ENCODE peak calls at places on chromosomes 13 and 19, in seven cellular contexts. A, I, V, H, T, D and U are unnamed samples.

GRCh38 chr19:6767357-6768235 is at the start of gene SH2D3A:
- DNase-seq in A (peak; percentile 47), I (peak; percentile 56), V (peak; percentile 95), H (peak; percentile 96), T (peak; percentile 96), D (peak; percentile 42), U (peak; percentile 90)

GRCh38 chr13:74895042-74895811 is 586.7 kb downstream of the TBC1D4 start:
- DNase-seq in A (no peak), I (no peak), V (no peak), H (no peak), T (no peak), D (no peak), U (no peak)

GRCh38 chr13:112074139-112074710 is 7.3 kb downstream of the SOX1 start:
- DNase-seq in A (no peak), I (no peak), V (no peak), H (no peak), T (no peak), D (no peak), U (no peak)

GRCh38 chr19:30888937-30889336 is 460.3 kb downstream of the TSHZ3 start:
- DNase-seq in A (no peak), I (no peak), V (no peak), H (no peak), T (no peak), D (no peak), U (no peak)

GRCh38 chr19:4597975-4598671 is 38.6 kb upstream of the SEMA6B start:
- DNase-seq in A (no peak), I (peak; percentile 53), V (peak; percentile 37), H (no peak), T (peak; percentile 40), D (no peak), U (no peak)

GRCh38 chr13:98280176-98280510 is 103.1 kb upstream of the RNF113B start:
- DNase-seq in A (no peak), I (no peak), V (no peak), H (no peak), T (no peak), D (no peak), U (no peak)

GRCh38 chr13:35903075-35903474 is 228.1 kb downstream of the DCLK1 start:
- DNase-seq in A (no peak), I (no peak), V (no peak), H (no peak), T (no peak), D (no peak), U (no peak)

GRCh38 chr19:50875795-50876422 is 2.7 kb downstream of the KLK2 start:
- DNase-seq in A (no peak), I (no peak), V (no peak), H (no peak), T (no peak), D (no peak), U (no peak)

GRCh38 chr13:45601680-45602079 is 13.9 kb downstream of the ERICH6B start:
- DNase-seq in A (no peak), I (no peak), V (no peak), H (no peak), T (no peak), D (no peak), U (no peak)

GRCh38 chr19:5913739-5914357 is at the start of gene CAPS:
- DNase-seq in A (peak; percentile 56), I (peak; percentile 72), V (peak; percentile 85), H (no peak), T (peak; percentile 82), D (peak; percentile 54), U (peak; percentile 50)

GRCh38 chr19:2827840-2828489 is 8.3 kb downstream of the ZNF554 start:
- DNase-seq in A (no peak), I (no peak), V (no peak), H (no peak), T (no peak), D (no peak), U (no peak)

GRCh38 chr19:49696115-49696514 is 5.2 kb downstream of the CPT1C start:
- DNase-seq in A (no peak), I (no peak), V (no peak), H (no peak), T (no peak), D (no peak), U (no peak)

GRCh38 chr13:47039106-47039505 is 142.3 kb upstream of the HTR2A start:
- DNase-seq in A (no peak), I (peak; percentile 70), V (no peak), H (no peak), T (no peak), D (no peak), U (peak; percentile 86)

DNA sequence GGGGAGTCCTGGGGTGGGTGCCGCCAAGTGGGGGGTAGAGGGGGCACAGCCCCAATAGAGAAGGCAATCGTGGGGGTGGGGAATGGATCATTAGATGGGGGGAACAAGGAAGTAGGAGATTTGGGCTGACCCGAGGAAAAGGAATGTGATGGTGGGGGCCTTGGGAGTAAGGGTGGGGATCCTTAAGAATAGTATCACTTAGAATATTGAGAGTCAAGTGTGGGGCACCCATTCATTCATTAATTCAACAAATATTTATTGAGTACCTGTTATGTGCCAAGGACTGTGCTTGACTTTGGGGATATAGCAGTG is 641 bp downstream of the PPP5C start:
- DNase-seq in A (no peak), I (no peak), V (no peak), H (no peak), T (no peak), D (no peak), U (no peak)
- TF ChIP-seq CTCF in A (no peak), I (no peak), V (no peak), H (no peak), T (no peak), D (no peak), U (no peak)

GRCh38 chr19:40413291-40413994 is at the start of gene PRX:
- DNase-seq in A (no peak), I (no peak), V (no peak), H (no peak), T (no peak), D (no peak), U (no peak)
- H3K27ac ChIP-seq in A (peak within 1 kb of the TSS; percentile 92), I (no peak within 1 kb of the TSS), V (no peak within 1 kb of the TSS), H (no peak within 1 kb of the TSS), T (no peak within 1 kb of the TSS), D (peak within 1 kb of the TSS; percentile 82), U (no peak within 1 kb of the TSS)

GRCh38 chr19:16591803-16592556 is 19.8 kb upstream of the SLC35E1 start:
- DNase-seq in A (no peak), I (no peak), V (no peak), H (no peak), T (no peak), D (no peak), U (peak; percentile 35)

GRCh38 chr19:16594681-16595091 is 22.5 kb upstream of the SLC35E1 start:
- DNase-seq in A (no peak), I (no peak), V (no peak), H (no peak), T (no peak), D (no peak), U (no peak)

GRCh38 chr19:16595097-16595496 is 22.9 kb upstream of the SLC35E1 start:
- DNase-seq in A (no peak), I (no peak), V (no peak), H (no peak), T (no peak), D (no peak), U (no peak)

GRCh38 chr19:16593181-16593580 is 21.0 kb upstream of the SLC35E1 start:
- DNase-seq in A (no peak), I (no peak), V (no peak), H (no peak), T (no peak), D (no peak), U (no peak)

DNA sequence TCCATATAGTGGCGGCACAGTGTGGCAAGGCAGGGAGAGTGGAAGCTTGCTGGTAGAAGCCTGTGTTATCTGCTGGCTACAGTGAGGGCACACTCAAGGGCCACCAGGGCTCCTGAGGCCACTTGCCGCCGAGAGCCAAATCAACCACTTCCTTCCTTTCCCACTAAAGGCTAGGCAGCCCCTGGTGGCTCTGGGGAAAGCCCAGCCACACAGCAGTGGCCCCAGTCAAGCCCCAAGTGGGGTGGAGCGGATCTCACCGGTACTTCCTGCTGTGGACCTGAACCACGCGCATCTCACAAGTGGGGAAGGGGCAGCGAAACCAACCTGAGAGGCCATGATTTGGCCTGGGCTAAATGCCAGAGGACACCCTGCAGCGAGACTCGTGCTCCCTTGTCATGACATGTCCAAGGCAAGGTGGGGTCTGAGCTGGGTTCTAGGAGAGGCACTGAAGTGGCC is 21.9 kb upstream of the SLC35E1 start:
- DNase-seq in A (no peak), I (no peak), V (no peak), H (no peak), T (no peak), D (no peak), U (no peak)
- H3K4me1 ChIP-seq in A (peaks cover 65% of the 10 kb centered on the region), I (peaks cover 23% of the 10 kb centered on the region), V (peaks cover 26% of the 10 kb centered on the region), H (peaks cover 6% of the 10 kb centered on the region), T (peaks cover 6% of the 10 kb centered on the region), D (peaks cover 19% of the 10 kb centered on the region), U (peaks cover 8% of the 10 kb centered on the region)

GRCh38 chr19:8233370-8233769 is 24.2 kb downstream of the CERS4 start:
- DNase-seq in A (no peak), I (no peak), V (no peak), H (no peak), T (no peak), D (no peak), U (no peak)
- TF ChIP-seq CTCF in A (no peak), I (no peak), V (no peak), H (no peak), T (no peak), D (no peak), U (no peak)

GRCh38 chr13:104571161-104571889 is 1505.1 kb upstream of the SLC10A2 start:
- DNase-seq in A (peak; percentile 28), I (peak; percentile 90), V (peak; percentile 86), H (peak; percentile 46), T (peak; percentile 30), D (peak; percentile 59), U (peak; percentile 76)

GRCh38 chr13:104565888-104566287 is 1499.7 kb upstream of the SLC10A2 start:
- DNase-seq in A (no peak), I (no peak), V (no peak), H (no peak), T (no peak), D (no peak), U (no peak)

GRCh38 chr13:104577029-104577820 is 1511.0 kb upstream of the SLC10A2 start:
- DNase-seq in A (no peak), I (peak; percentile 74), V (no peak), H (no peak), T (no peak), D (no peak), U (no peak)

GRCh38 chr13:104567114-104567513 is 1500.9 kb upstream of the SLC10A2 start:
- DNase-seq in A (no peak), I (no peak), V (no peak), H (no peak), T (no peak), D (no peak), U (no peak)

GRCh38 chr13:104571890-104572229 is 1505.6 kb upstream of the SLC10A2 start:
- DNase-seq in A (no peak), I (no peak), V (no peak), H (no peak), T (no peak), D (no peak), U (no peak)
- H3K27ac ChIP-seq in A (no peak overlapping the region), I (no peak overlapping the region), V (no peak overlapping the region), H (no peak overlapping the region), T (no peak overlapping the region), D (no peak overlapping the region), U (no peak overlapping the region)